ENCODE peak calls at places on chromosomes 6 and 20, in four cellular contexts. C is upper lobe of left lung, L is Peyer's patch, O is adrenal gland. Y is an unnamed sample.

GRCh38 chr6:3176562-3177355 is 19.4 kb upstream of the TUBB2A start:
- DNase-seq in C (peak), L (peak), O (peak), Y (no peak)

GRCh38 chr6:22880686-22881433 is 311.5 kb downstream of the HDGFL1 start:
- DNase-seq in C (no peak), L (no peak), O (no peak), Y (no peak)

GRCh38 chr6:105759946-105760345 is 326.2 kb upstream of the PRDM1 start:
- DNase-seq in C (no peak), L (no peak), O (no peak), Y (no peak)

GRCh38 chr6:1498491-1499113 is 109.2 kb downstream of the FOXF2 start:
- DNase-seq in C (no peak), L (no peak), O (no peak), Y (no peak)

GRCh38 chr6:27553123-27553904 is 80.4 kb upstream of the ZNF184 start:
- DNase-seq in C (no peak), L (no peak), O (no peak), Y (no peak)

GRCh38 chr20:3074812-3075211 is 3.4 kb downstream of the OXT start:
- DNase-seq in C (no peak), L (no peak), O (no peak), Y (no peak)

GRCh38 chr20:51473771-51474170 is 68.7 kb downstream of the NFATC2 start:
- DNase-seq in C (no peak), L (no peak), O (no peak), Y (no peak)

GRCh38 chr6:134535831-134536230 is 217.9 kb upstream of the SGK1 start:
- DNase-seq in C (no peak), L (no peak), O (no peak), Y (no peak)

GRCh38 chr6:74091794-74092157 is 395.8 kb downstream of the CD109 start:
- DNase-seq in C (no peak), L (no peak), O (no peak), Y (no peak)

GRCh38 chr20:57451759-57452661 is 60.8 kb downstream of the RBM38 start:
- DNase-seq in C (no peak), L (no peak), O (no peak), Y (no peak)

GRCh38 chr6:161233986-161234620 is 39.8 kb downstream of the AGPAT4 start:
- DNase-seq in C (no peak), L (peak), O (peak), Y (no peak)

GRCh38 chr20:10430704-10431103 is 3.3 kb downstream of the MKKS start:
- DNase-seq in C (no peak), L (no peak), O (no peak), Y (no peak)

GRCh38 chr6:157036245-157036681 is 259.1 kb downstream of the ARID1B start:
- DNase-seq in C (no peak), L (no peak), O (no peak), Y (no peak)

GRCh38 chr6:54846857-54847721 is 518 bp downstream of the FAM83B start:
- DNase-seq in C (no peak), L (no peak), O (no peak), Y (no peak)

GRCh38 chr6:168239374-168239773 is 80.2 kb downstream of the DACT2 start:
- DNase-seq in C (no peak), L (no peak), O (peak), Y (no peak)

GRCh38 chr6:1614767-1615650 is 5.3 kb downstream of the FOXC1 start:
- DNase-seq in C (peak), L (peak), O (no peak), Y (no peak)

DNA sequence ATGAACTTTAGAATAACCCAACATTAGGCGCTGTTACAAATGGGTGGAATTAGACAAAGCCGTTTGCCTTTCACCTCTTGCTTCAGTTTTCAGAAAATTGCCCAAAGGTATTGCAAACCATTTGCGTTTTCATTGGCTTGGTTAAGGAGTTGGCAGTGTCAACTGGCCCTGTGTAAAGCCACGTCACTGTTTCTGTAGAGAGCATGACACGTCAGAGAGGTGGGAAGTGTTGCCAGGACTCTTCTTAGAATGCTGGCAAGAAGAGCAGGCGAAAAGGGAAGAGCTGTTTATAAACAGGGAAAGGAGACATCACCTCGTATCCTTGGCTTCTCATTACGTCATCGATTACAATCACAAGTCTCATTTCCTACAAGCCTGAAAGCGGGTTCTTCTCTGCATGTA is 4.3 kb upstream of the IRF4 start:
- DNase-seq in C (no peak), L (no peak), O (no peak), Y (no peak)
- TF ChIP-seq POLR2A in C (no peak), L (no peak), O (no peak), Y (no peak)

DNA sequence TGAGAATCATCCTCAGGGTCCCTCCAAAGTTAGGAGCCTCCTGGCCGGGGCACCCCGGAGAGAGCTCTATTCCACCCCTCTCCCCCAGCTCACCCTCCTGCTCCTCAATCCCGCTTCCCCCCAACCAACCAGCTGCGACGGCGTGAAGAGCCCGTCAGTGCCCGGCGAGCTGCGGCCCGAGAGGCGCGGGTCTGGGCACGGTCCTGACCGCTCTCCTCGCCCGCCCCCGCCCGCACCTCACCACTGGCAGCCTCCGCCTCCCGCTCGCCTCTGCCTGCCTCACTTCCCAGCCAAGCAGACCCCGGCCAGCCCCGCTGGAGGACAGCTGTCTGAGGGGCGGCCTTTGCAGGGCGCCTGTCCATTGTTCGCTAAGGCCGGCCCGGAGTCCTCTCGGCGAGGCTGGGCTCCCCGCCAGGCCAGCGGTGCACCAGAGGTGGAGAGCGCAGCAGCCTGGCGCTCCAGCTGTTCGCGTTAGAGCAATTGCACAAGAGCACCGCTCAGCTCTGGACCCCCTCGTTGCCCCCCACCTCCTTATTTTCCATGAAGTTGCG is 1.2 kb downstream of the SOBP start:
- DNase-seq in C (peak), L (peak), O (peak), Y (no peak)
- TF ChIP-seq POLR2A in C (no peak), L (no peak), O (peak), Y (no peak)

GRCh38 chr20:50196896-50197295 is 6.3 kb downstream of the CEBPB start:
- DNase-seq in C (no peak), L (no peak), O (no peak), Y (no peak)
- TF ChIP-seq POLR2A in C (no peak), L (no peak), O (no peak), Y (no peak)

GRCh38 chr6:7108964-7109836 is 1.4 kb downstream of the RREB1 start:
- DNase-seq in C (peak), L (peak), O (peak), Y (no peak)
- TF ChIP-seq POLR2A in C (no peak), L (no peak), O (peak), Y (no peak)

GRCh38 chr6:29946380-29946779 is 4.0 kb downstream of the HLA-A start:
- DNase-seq in C (no peak), L (no peak), O (no peak), Y (no peak)

GRCh38 chr6:29947292-29947980 is 5.1 kb downstream of the HLA-A start:
- DNase-seq in C (no peak), L (no peak), O (no peak), Y (no peak)

GRCh38 chr6:29946787-29947186 is 4.5 kb downstream of the HLA-A start:
- DNase-seq in C (no peak), L (no peak), O (no peak), Y (no peak)

GRCh38 chr6:29949934-29950333 is 7.6 kb downstream of the HLA-A start:
- DNase-seq in C (no peak), L (no peak), O (no peak), Y (no peak)

GRCh38 chr6:29948277-29948676 is 5.9 kb downstream of the HLA-A start:
- DNase-seq in C (no peak), L (no peak), O (no peak), Y (no peak)
- TF ChIP-seq POLR2A in C (no peak), L (no peak), O (no peak), Y (no peak)